ENCODE peak calls at places on chromosome 18, in seven cellular contexts. N is adrenal gland, R is breast epithelium, J is tibial nerve, V is Peyer's patch, B is ascending aorta, C is body of pancreas. U is an unnamed sample.

GRCh38 chr18:41955688-41956087 is 654 bp downstream of the PIK3C3 start:
- DNase-seq in R (no peak), V (no peak), B (no peak), N (no peak), J (no peak), C (no peak), U (no peak)

GRCh38 chr18:36697905-36698304 is 130.9 kb downstream of the TPGS2 start:
- DNase-seq in B (no peak), V (no peak), R (no peak), N (no peak), J (no peak), C (no peak), U (no peak)

GRCh38 chr18:30527917-30528316 is 514.6 kb downstream of the DSC3 start:
- DNase-seq in V (no peak), J (no peak), B (no peak), R (no peak), C (no peak), N (no peak), U (no peak)

GRCh38 chr18:23958036-23958435 is 56.5 kb upstream of the TTC39C start:
- DNase-seq in R (peak; percentile 68), C (peak; percentile 39), N (no peak), B (peak; percentile 31), J (peak; percentile 45), V (no peak), U (no peak)

GRCh38 chr18:48785091-48785614 is 165.6 kb downstream of the SMAD7 start:
- DNase-seq in B (no peak), N (peak; percentile 43), V (peak; percentile 81), R (no peak), C (no peak), J (no peak), U (no peak)

GRCh38 chr18:47265197-47265596 is 13.7 kb upstream of the SKOR2 start:
- DNase-seq in C (no peak), N (no peak), V (no peak), J (no peak), R (no peak), B (no peak), U (no peak)

GRCh38 chr18:43661570-43661969 is 384.3 kb upstream of the SYT4 start:
- DNase-seq in B (no peak), J (no peak), V (no peak), N (no peak), C (peak; percentile 12), R (no peak), U (no peak)

GRCh38 chr18:58997811-58998337 is 133.2 kb downstream of the ZNF532 start:
- DNase-seq in V (no peak), B (peak; percentile 35), J (no peak), N (no peak), C (no peak), R (no peak), U (no peak)

GRCh38 chr18:62881509-62882016 is 166.2 kb downstream of the PHLPP1 start:
- DNase-seq in B (no peak), N (peak; percentile 23), C (no peak), V (no peak), J (no peak), R (no peak), U (no peak)

GRCh38 chr18:63155169-63155852 is 164.3 kb downstream of the BCL2 start:
- DNase-seq in J (no peak), R (peak; percentile 79), V (peak; percentile 86), C (peak; percentile 85), B (no peak), N (peak; percentile 66), U (peak; percentile 70)

GRCh38 chr18:6607348-6607747 is 122.2 kb upstream of the ARHGAP28 start:
- DNase-seq in N (peak; percentile 11), C (peak; percentile 50), V (no peak), B (no peak), R (no peak), J (no peak), U (no peak)

GRCh38 chr18:80157708-80158343 is 48.8 kb downstream of the ADNP2 start:
- DNase-seq in B (no peak), V (peak; percentile 76), J (peak; percentile 79), C (peak; percentile 88), N (peak; percentile 74), R (peak; percentile 78), U (peak; percentile 66)

GRCh38 chr18:4068552-4069158 is 386.5 kb downstream of the DLGAP1 start:
- DNase-seq in N (peak; percentile 39), R (no peak), C (peak; percentile 45), V (no peak), J (no peak), B (no peak), U (no peak)

GRCh38 chr18:78242796-78243195 is 736.8 kb upstream of the SALL3 start:
- DNase-seq in R (no peak), J (no peak), B (no peak), C (no peak), V (no peak), N (no peak), U (no peak)

GRCh38 chr18:11747731-11748130 is 58.7 kb downstream of the GNAL start:
- DNase-seq in C (no peak), J (no peak), N (no peak), R (no peak), B (no peak), V (no peak), U (no peak)

GRCh38 chr18:28650860-28651259 is 473.9 kb upstream of the CDH2 start:
- DNase-seq in R (no peak), B (no peak), C (no peak), V (no peak), N (no peak), J (no peak), U (no peak)

GRCh38 chr18:28831908-28832307 is 655.0 kb upstream of the CDH2 start:
- DNase-seq in B (no peak), C (no peak), J (no peak), R (no peak), N (no peak), V (no peak), U (no peak)

GRCh38 chr18:23735021-23735464 is 45.8 kb downstream of the LAMA3 start:
- DNase-seq in N (no peak), C (no peak), B (no peak), J (no peak), V (no peak), R (no peak), U (no peak)

GRCh38 chr18:49031511-49032188 is 80.9 kb upstream of the SMAD7 start:
- DNase-seq in B (no peak), V (peak; percentile 20), C (no peak), J (no peak), N (no peak), R (no peak), U (no peak)

GRCh38 chr18:72985686-72986085 is 117.9 kb upstream of the NETO1 start:
- DNase-seq in B (no peak), C (no peak), V (no peak), N (no peak), J (no peak), R (no peak), U (no peak)

GRCh38 chr18:29459986-29460385 is 1283.1 kb upstream of the CDH2 start:
- DNase-seq in B (no peak), J (no peak), V (no peak), C (no peak), R (no peak), N (no peak), U (no peak)

GRCh38 chr18:22113144-22113813 is 56.1 kb upstream of the GATA6 start:
- DNase-seq in N (peak; percentile 75), V (no peak), C (peak; percentile 55), R (no peak), B (no peak), J (no peak), U (no peak)

GRCh38 chr18:30056528-30056927 is 986.0 kb downstream of the DSC3 start:
- DNase-seq in C (no peak), N (no peak), J (no peak), R (no peak), B (no peak), V (no peak), U (no peak)

GRCh38 chr18:53115876-53116585 is 776.0 kb downstream of the DCC start:
- DNase-seq in C (no peak), J (no peak), V (no peak), R (no peak), N (no peak), B (no peak), U (no peak)

GRCh38 chr18:64403784-64404498 is 255.1 kb upstream of the LINC00305 start:
- DNase-seq in C (no peak), B (no peak), N (no peak), R (no peak), V (no peak), J (no peak), U (no peak)

DNA sequence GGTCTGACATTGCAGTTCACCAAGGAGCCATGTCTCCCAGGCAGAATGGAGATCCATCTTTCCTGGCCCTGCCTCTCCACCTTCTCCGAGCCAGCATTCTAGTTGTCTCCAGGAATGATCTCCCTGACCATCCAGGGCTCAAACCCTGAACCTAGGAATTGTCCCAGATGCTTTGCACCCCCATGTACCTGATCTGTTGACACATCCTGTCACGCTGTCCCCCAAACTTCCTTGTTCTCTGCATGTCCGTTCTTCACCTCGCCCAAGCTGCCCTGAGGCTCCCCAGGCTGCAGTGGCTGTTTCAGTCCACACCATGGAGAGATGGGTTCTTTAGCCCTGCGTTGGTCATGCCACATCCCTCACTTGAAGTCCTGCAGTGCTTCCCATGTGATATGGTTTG is 7.0 kb upstream of the MBP start:
- DNase-seq in R (no peak), B (no peak), J (no peak), V (no peak), N (no peak), C (no peak), U (no peak)
- H3K4me1 ChIP-seq in R (no peaks in the 10 kb centered on the region), B (no peaks in the 10 kb centered on the region), J (no peaks in the 10 kb centered on the region), V (no peaks in the 10 kb centered on the region), N (no peaks in the 10 kb centered on the region), C (peaks cover 15% of the 10 kb centered on the region), U (peaks cover 23% of the 10 kb centered on the region)

GRCh38 chr18:9106094-9106493 is 3.6 kb downstream of the NDUFV2 start:
- DNase-seq in B (no peak), J (no peak), V (no peak), R (no peak), C (no peak), N (no peak), U (no peak)
- H3K4me1 ChIP-seq in B (peaks cover 46% of the 10 kb centered on the region), J (peaks cover 62% of the 10 kb centered on the region), V (peaks cover 70% of the 10 kb centered on the region), R (peaks cover 11% of the 10 kb centered on the region), C (peaks cover 81% of the 10 kb centered on the region), N (peaks cover 57% of the 10 kb centered on the region), U (peaks cover 80% of the 10 kb centered on the region)

DNA sequence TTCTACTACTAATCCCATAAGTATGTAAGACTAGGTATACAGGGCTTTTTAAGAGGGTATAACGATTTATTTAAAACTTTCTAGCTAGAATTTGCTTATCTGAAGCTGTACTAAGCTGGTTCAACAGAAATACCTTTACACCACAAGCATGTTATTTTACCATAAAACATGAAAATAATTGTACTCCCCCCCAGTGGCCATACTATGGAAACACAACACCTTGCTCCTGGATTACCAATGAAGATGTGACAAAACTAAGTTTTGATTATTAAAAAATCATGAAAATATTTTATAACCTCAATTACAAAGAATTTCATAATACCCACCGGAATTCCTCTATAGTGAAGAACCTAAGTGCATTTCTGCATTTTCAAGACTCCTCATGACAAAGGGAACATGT is 27.3 kb downstream of the LPIN2 start:
- DNase-seq in V (no peak), R (no peak), B (no peak), N (no peak), J (no peak), C (no peak), U (no peak)
- H3K4me1 ChIP-seq in V (peaks cover 37% of the 10 kb centered on the region), R (peaks cover under 1% of the 10 kb centered on the region), B (peaks cover 21% of the 10 kb centered on the region), N (peaks cover 13% of the 10 kb centered on the region), J (peaks cover 28% of the 10 kb centered on the region), C (peaks cover 56% of the 10 kb centered on the region), U (peaks cover 30% of the 10 kb centered on the region)

DNA sequence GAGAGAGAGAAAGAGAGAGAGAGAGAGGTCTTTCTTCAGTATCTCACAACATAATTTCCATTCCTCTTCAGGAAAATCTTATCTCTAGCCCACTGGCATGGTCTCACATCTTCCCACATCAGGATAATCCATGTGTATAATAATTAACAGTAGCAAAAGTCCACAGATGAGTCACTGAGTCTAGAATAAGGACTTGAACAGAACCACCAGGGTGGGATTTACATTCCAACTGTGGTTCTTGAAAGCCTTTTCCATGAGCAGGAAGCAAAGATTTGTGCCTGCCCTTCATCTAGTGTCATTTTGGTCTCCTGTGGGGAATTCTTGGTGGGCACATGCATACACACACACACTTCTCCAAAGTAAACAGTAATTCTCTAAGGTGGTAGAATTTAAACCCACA is 107.1 kb upstream of the TCF4 start:
- DNase-seq in R (no peak), N (no peak), V (no peak), J (no peak), B (no peak), C (no peak), U (no peak)
- H3K4me1 ChIP-seq in R (no peaks in the 10 kb centered on the region), N (no peaks in the 10 kb centered on the region), V (no peaks in the 10 kb centered on the region), J (no peaks in the 10 kb centered on the region), B (no peaks in the 10 kb centered on the region), C (no peaks in the 10 kb centered on the region), U (no peaks in the 10 kb centered on the region)